ENCODE peak calls at places on chromosomes 16 and 17, in nine cellular contexts. B is heart right ventricle, P is type B pancreatic cell, Y is transverse colon, H is GM20000, O is DND-41, E is neural crest cell, C is cardiac fibroblast, I is pancreas. T is an unnamed sample.

GRCh38 chr17:79843475-79843916 is 4.3 kb upstream of the CBX4 start:
- DNase-seq in B (peak; percentile 29), P (no peak), Y (peak; percentile 41), H (no peak), O (no peak), E (no peak), C (no peak), I (peak; percentile 25), T (peak; percentile 45)

GRCh38 chr17:29243792-29244191 is 2.9 kb upstream of the CRYBA1 start:
- DNase-seq in B (no peak), P (no peak), Y (no peak), H (peak; percentile 30), O (peak; percentile 12), E (no peak), C (peak; percentile 57), I (no peak), T (peak; percentile 20)

GRCh38 chr16:31099860-31100638 is 5.5 kb upstream of the VKORC1 start:
- DNase-seq in B (no peak), P (no peak), Y (no peak), H (no peak), O (no peak), E (no peak), C (peak; percentile 77), I (no peak), T (no peak)

GRCh38 chr17:29138991-29139682 is 41.1 kb downstream of the MYO18A start:
- DNase-seq in B (peak; percentile 68), P (no peak), Y (peak; percentile 66), H (no peak), O (peak; percentile 82), E (no peak), C (no peak), I (no peak), T (peak; percentile 68)

GRCh38 chr16:47774661-47775060 is 313.5 kb downstream of the PHKB start:
- DNase-seq in B (no peak), P (no peak), Y (peak; percentile 45), H (no peak), O (no peak), E (peak; percentile 8), C (peak; percentile 59), I (no peak), T (no peak)

GRCh38 chr17:66431910-66432309 is 129.5 kb downstream of the PRKCA start:
- DNase-seq in B (no peak), P (no peak), Y (no peak), H (no peak), O (no peak), E (no peak), C (peak; percentile 88), I (no peak), T (no peak)

GRCh38 chr17:282000-282911 is 70.4 kb downstream of the RPH3AL start:
- DNase-seq in B (no peak), P (peak; percentile 13), Y (no peak), H (no peak), O (no peak), E (no peak), C (no peak), I (no peak), T (no peak)

GRCh38 chr16:1444730-1445517 is 568 bp upstream of the CCDC154 start:
- DNase-seq in B (no peak), P (no peak), Y (no peak), H (no peak), O (no peak), E (no peak), C (no peak), I (no peak), T (no peak)

GRCh38 chr16:17476414-17477259 is 5.9 kb upstream of the XYLT1 start:
- DNase-seq in B (no peak), P (no peak), Y (peak; percentile 65), H (peak; percentile 77), O (peak; percentile 45), E (peak; percentile 43), C (peak; percentile 73), I (peak; percentile 70), T (peak; percentile 42)

GRCh38 chr17:74569392-74570003 is 2.2 kb upstream of the CD300H start:
- DNase-seq in B (no peak), P (no peak), Y (peak; percentile 14), H (no peak), O (peak; percentile 13), E (no peak), C (peak; percentile 78), I (no peak), T (peak; percentile 53)

GRCh38 chr17:6712058-6712853 is 913 bp downstream of the SLC13A5 start:
- DNase-seq in B (no peak), P (no peak), Y (no peak), H (no peak), O (no peak), E (no peak), C (peak; percentile 6), I (no peak), T (no peak)

GRCh38 chr16:13708361-13708760 is 211.6 kb upstream of the ERCC4 start:
- DNase-seq in B (no peak), P (no peak), Y (no peak), H (no peak), O (no peak), E (no peak), C (no peak), I (no peak), T (no peak)

GRCh38 chr16:81403208-81403600 is 41.4 kb upstream of the CMIP start:
- DNase-seq in B (no peak), P (no peak), Y (no peak), H (no peak), O (no peak), E (no peak), C (no peak), I (no peak), T (no peak)

GRCh38 chr16:81409016-81409556 is 35.5 kb upstream of the CMIP start:
- DNase-seq in B (no peak), P (no peak), Y (no peak), H (no peak), O (no peak), E (no peak), C (no peak), I (no peak), T (no peak)

GRCh38 chr16:81408409-81408950 is 36.1 kb upstream of the CMIP start:
- DNase-seq in B (no peak), P (no peak), Y (no peak), H (no peak), O (no peak), E (no peak), C (no peak), I (no peak), T (no peak)

GRCh38 chr16:81403601-81404391 is 40.8 kb upstream of the CMIP start:
- DNase-seq in B (peak; percentile 88), P (peak; percentile 92), Y (peak; percentile 91), H (peak; percentile 88), O (peak; percentile 80), E (peak; percentile 95), C (peak; percentile 76), I (peak; percentile 67), T (peak; percentile 89)

GRCh38 chr16:81405702-81406113 is 38.9 kb upstream of the CMIP start:
- DNase-seq in B (no peak), P (no peak), Y (no peak), H (no peak), O (no peak), E (no peak), C (peak; percentile 95), I (peak; percentile 17), T (no peak)
- TF ChIP-seq CTCF in B (no peak), P (peak; percentile 29), Y (no peak), H (no peak), O (no peak), E (peak; percentile 32), C (peak; percentile 23), I (no peak), T (no peak)

GRCh38 chr16:7504844-7505243 is 172.2 kb downstream of the RBFOX1 start:
- DNase-seq in B (no peak), P (no peak), Y (no peak), H (no peak), O (no peak), E (no peak), C (no peak), I (no peak), T (no peak)
- TF ChIP-seq CTCF in B (no peak), P (no peak), Y (no peak), H (no peak), O (no peak), E (no peak), C (no peak), I (no peak), T (no peak)

GRCh38 chr17:61547113-61547512 is 43.9 kb downstream of the NACA2 start:
- DNase-seq in B (no peak), P (no peak), Y (no peak), H (no peak), O (no peak), E (no peak), C (no peak), I (no peak), T (no peak)

GRCh38 chr17:61556224-61557188 is 34.5 kb downstream of the NACA2 start:
- DNase-seq in B (no peak), P (no peak), Y (no peak), H (no peak), O (no peak), E (no peak), C (no peak), I (no peak), T (no peak)

GRCh38 chr17:61555127-61555531 is 35.9 kb downstream of the NACA2 start:
- DNase-seq in B (no peak), P (no peak), Y (no peak), H (no peak), O (peak; percentile 51), E (no peak), C (no peak), I (no peak), T (no peak)

GRCh38 chr17:61554209-61554608 is 36.8 kb downstream of the NACA2 start:
- DNase-seq in B (no peak), P (no peak), Y (no peak), H (no peak), O (no peak), E (no peak), C (no peak), I (no peak), T (no peak)

DNA sequence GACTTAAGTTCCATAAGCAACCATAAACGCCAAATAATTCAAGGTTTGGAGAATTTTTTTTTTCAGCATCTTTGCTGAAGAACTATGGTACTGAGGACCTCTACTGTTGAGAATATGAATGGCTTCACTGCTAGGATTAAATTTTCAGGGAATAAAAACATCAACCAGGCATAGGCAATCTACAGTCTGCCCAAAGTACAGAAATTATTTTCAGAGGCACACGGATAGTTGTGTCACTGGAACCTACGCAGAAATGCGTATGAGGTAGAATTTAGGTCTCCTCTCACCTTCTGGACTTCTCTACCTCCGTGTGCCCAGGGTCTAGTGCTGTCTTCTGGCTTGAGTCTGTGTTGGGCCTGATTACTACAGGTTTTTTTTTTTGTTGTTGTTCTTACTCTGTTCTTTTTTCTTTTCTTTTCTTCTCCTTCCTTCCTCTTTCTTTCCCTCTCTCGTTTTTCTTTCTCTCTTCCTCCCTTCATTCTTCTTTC is 39.7 kb downstream of the NACA2 start:
- DNase-seq in B (no peak), P (no peak), Y (no peak), H (peak; percentile 44), O (no peak), E (no peak), C (peak; percentile 69), I (no peak), T (no peak)
- TF ChIP-seq CTCF in B (peak; percentile 58), P (peak; percentile 83), Y (peak; percentile 70), H (peak; percentile 27), O (peak; percentile 78), E (peak; percentile 82), C (peak; percentile 68), I (peak; percentile 40), T (peak; percentile 68)

DNA sequence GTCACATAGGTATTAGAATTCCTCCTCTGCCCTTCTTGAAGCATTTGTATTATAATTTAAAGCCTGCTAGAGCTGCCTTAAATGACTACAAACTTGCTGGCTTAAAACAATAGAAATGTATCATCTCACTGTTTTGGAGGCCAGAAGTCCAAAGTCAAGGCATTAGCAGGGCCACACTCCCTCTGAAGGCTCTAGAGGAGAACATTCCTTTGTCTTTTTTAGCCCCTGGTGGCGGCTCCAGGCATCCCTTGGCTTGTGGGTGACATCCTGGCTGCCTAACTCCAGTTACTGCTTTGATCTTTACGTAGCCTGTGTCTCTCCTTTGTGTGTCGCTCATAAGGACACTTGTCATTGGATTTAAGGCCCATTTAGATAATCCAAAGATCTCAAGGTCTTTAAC is 186.6 kb upstream of the SALL1 start:
- DNase-seq in B (no peak), P (no peak), Y (no peak), H (no peak), O (no peak), E (no peak), C (no peak), I (no peak), T (no peak)
- TF ChIP-seq CTCF in B (no peak), P (peak; percentile 59), Y (no peak), H (no peak), O (no peak), E (peak; percentile 43), C (no peak), I (no peak), T (no peak)